ENCODE peak calls at places on chromosomes 6 and 20, in eight cellular contexts. F is stimulated activated naive CD8-positive, alpha-beta T cell treated with anti-CD3 and anti-CD28 coated beads, Interleukin-15, amount 100 ng/mL, for 72 hours; R is mucosa of gallbladder; Y is GM10248; H is iris pigment epithelial cell; W is RKO; G is choroid plexus epithelial cell; T is T1000. C is an unnamed sample.

GRCh38 chr20:58763076-58763475 is 70.5 kb downstream of the NPEPL1 start:
- DNase-seq in Y (no peak), W (no peak), R (no peak), F (no peak), G (no peak), T (no peak), H (no peak), C (no peak)

GRCh38 chr20:50784464-50784863 is 10.4 kb upstream of the BCAS4 start:
- DNase-seq in G (no peak), R (no peak), F (no peak), H (no peak), W (no peak), Y (no peak), T (no peak), C (no peak)

GRCh38 chr20:35991142-35991771 is 22.9 kb downstream of the CNBD2 start:
- DNase-seq in H (peak; percentile 53), G (peak; percentile 74), T (no peak), F (no peak), W (peak; percentile 69), R (peak; percentile 17), Y (no peak), C (no peak)

GRCh38 chr6:42251500-42251899 is 33.8 kb upstream of the MRPS10 start:
- DNase-seq in H (peak; percentile 37), Y (no peak), F (no peak), W (no peak), G (peak; percentile 54), T (no peak), R (no peak), C (no peak)

GRCh38 chr6:50966986-50967385 is 148.3 kb downstream of the TFAP2B start:
- DNase-seq in H (no peak), T (no peak), R (no peak), Y (no peak), F (no peak), W (no peak), G (no peak), C (no peak)

GRCh38 chr20:61802721-61803311 is 262.9 kb downstream of the TAF4 start:
- DNase-seq in F (no peak), Y (no peak), G (no peak), R (no peak), T (no peak), W (no peak), H (no peak), C (no peak)

GRCh38 chr6:170283212-170284081 is 7.4 kb downstream of the DLL1 start:
- DNase-seq in H (no peak), W (no peak), R (no peak), F (no peak), Y (no peak), G (no peak), T (no peak), C (no peak)

GRCh38 chr6:1247894-1248293 is 64.0 kb upstream of the FOXQ1 start:
- DNase-seq in G (no peak), H (no peak), T (no peak), W (no peak), F (no peak), R (no peak), Y (no peak), C (no peak)

GRCh38 chr6:157325069-157325805 is 1.9 kb upstream of the TMEM242 start:
- DNase-seq in T (no peak), Y (no peak), G (peak; percentile 82), H (peak; percentile 69), R (no peak), W (peak; percentile 35), F (no peak), C (no peak)

GRCh38 chr20:33589059-33589458 is 73.1 kb upstream of the C20orf144 start:
- DNase-seq in Y (no peak), T (no peak), H (no peak), G (no peak), R (no peak), W (no peak), F (no peak), C (no peak)

GRCh38 chr6:121603486-121603885 is 168.0 kb downstream of the GJA1 start:
- DNase-seq in F (no peak), Y (no peak), T (no peak), G (no peak), H (peak; percentile 66), W (no peak), R (no peak), C (no peak)

GRCh38 chr20:17262786-17263185 is 35.9 kb downstream of the PCSK2 start:
- DNase-seq in R (no peak), T (no peak), W (no peak), F (no peak), G (no peak), H (no peak), Y (no peak), C (no peak)

GRCh38 chr6:152094992-152095592 is 287.6 kb downstream of the ESR1 start:
- DNase-seq in G (peak; percentile 99), T (peak; percentile 90), H (peak; percentile 100), R (peak; percentile 74), W (peak; percentile 94), F (no peak), Y (no peak), C (no peak)

GRCh38 chr20:19784511-19785172 is 26.6 kb downstream of the RIN2 start:
- DNase-seq in F (peak; percentile 25), Y (peak; percentile 60), R (peak; percentile 58), W (peak; percentile 84), T (peak; percentile 42), G (peak; percentile 94), H (peak; percentile 89), C (no peak)

GRCh38 chr6:11271637-11272036 is 39.2 kb upstream of the NEDD9 start:
- DNase-seq in Y (no peak), W (no peak), T (no peak), F (no peak), G (peak; percentile 71), R (no peak), H (peak; percentile 79), C (no peak)

GRCh38 chr6:8268156-8268555 is 165.8 kb upstream of the EEF1E1 start:
- DNase-seq in W (no peak), R (no peak), G (no peak), H (no peak), T (no peak), F (no peak), Y (no peak), C (no peak)

GRCh38 chr6:116010400-116011095 is 50.1 kb downstream of the FRK start:
- DNase-seq in Y (peak; percentile 15), T (peak; percentile 58), G (peak; percentile 87), R (peak; percentile 74), F (peak; percentile 18), W (peak; percentile 68), H (peak; percentile 75), C (peak; percentile 18)

GRCh38 chr20:43983359-43983758 is 68.7 kb downstream of the TOX2 start:
- DNase-seq in W (no peak), G (no peak), Y (no peak), F (peak; percentile 36), H (no peak), R (no peak), T (no peak), C (no peak)

GRCh38 chr20:17226410-17227198 is at the start of gene PCSK2:
- DNase-seq in T (no peak), G (peak; percentile 18), Y (peak; percentile 13), F (no peak), H (peak; percentile 42), W (no peak), R (no peak), C (peak; percentile 77)

GRCh38 chr6:92460133-92460532 is 959.2 kb downstream of the EPHA7 start:
- DNase-seq in W (no peak), T (no peak), G (no peak), H (no peak), Y (no peak), R (no peak), F (no peak), C (no peak)